ENCODE peak calls at places on chromosomes 4 and X, in nine cellular contexts. N is body of pancreas; Q is foreskin fibroblast; G is activated CD8-positive, alpha-beta memory T cell treated with anti-CD3 and anti-CD28 coated beads for 48 hours; O is activated T-cell treated with anti-CD3 and anti-CD28 coated beads for 1 hour; M is mesendoderm; Y is testis; A is stimulated activated CD4-positive, alpha-beta T cell treated with anti-CD3 and anti-CD28 coated beads, Interleukin-4, amount 100 ng/mL, for 1 hour; J is DMS 273 treated with DMSO at 0.1 percent for 48 hours. W is an unnamed sample.

GRCh38 chr4:42656736-42656985 is 244 bp downstream of the ATP8A1 start:
- DNase-seq in N (no peak), Q (no peak), G (no peak), O (no peak), M (no peak), Y (no peak), A (no peak), J (no peak), W (no peak)

GRCh38 chr4:48483777-48484493 is 792 bp downstream of the SLC10A4 start:
- DNase-seq in N (no peak), Q (peak; percentile 39), G (no peak), O (no peak), M (peak; percentile 41), Y (no peak), A (peak; percentile 4), J (no peak), W (no peak)

GRCh38 chr4:1928356-1929235 is 57.4 kb downstream of the NSD2 start:
- DNase-seq in N (no peak), Q (no peak), G (no peak), O (no peak), M (no peak), Y (no peak), A (no peak), J (no peak), W (no peak)

GRCh38 chrX:3548743-3549441 is 164.6 kb downstream of the PRKX start:
- DNase-seq in N (no peak), Q (peak; percentile 74), G (no peak), O (no peak), M (peak; percentile 22), Y (no peak), A (no peak), J (peak; percentile 70), W (no peak)

GRCh38 chr4:110631582-110632505 is 9.0 kb upstream of the PITX2 start:
- DNase-seq in N (peak; percentile 71), Q (peak; percentile 96), G (no peak), O (no peak), M (peak; percentile 97), Y (peak; percentile 87), A (peak; percentile 20), J (peak; percentile 21), W (peak; percentile 91)

GRCh38 chr4:77699731-77700210 is 94.2 kb downstream of the CXCL13 start:
- DNase-seq in N (no peak), Q (peak; percentile 94), G (no peak), O (no peak), M (peak; percentile 93), Y (no peak), A (no peak), J (peak; percentile 83), W (no peak)

GRCh38 chrX:136616987-136617685 is 30.8 kb upstream of the CD40LG start:
- DNase-seq in N (no peak), Q (no peak), G (no peak), O (no peak), M (no peak), Y (no peak), A (no peak), J (no peak), W (no peak)

GRCh38 chr4:182806259-182807252 is 110.6 kb downstream of the DCTD start:
- DNase-seq in N (peak; percentile 77), Q (peak; percentile 85), G (peak; percentile 67), O (peak; percentile 59), M (peak; percentile 87), Y (peak; percentile 86), A (peak; percentile 73), J (peak; percentile 32), W (peak; percentile 66)

GRCh38 chr4:1170805-1171305 is 1.5 kb downstream of the SPON2 start:
- DNase-seq in N (peak; percentile 16), Q (no peak), G (no peak), O (no peak), M (no peak), Y (no peak), A (no peak), J (no peak), W (no peak)

GRCh38 chrX:12974217-12974796 is 603 bp upstream of the TMSB4X start:
- DNase-seq in N (peak; percentile 66), Q (peak; percentile 77), G (no peak), O (no peak), M (peak; percentile 59), Y (peak; percentile 28), A (peak; percentile 61), J (no peak), W (peak; percentile 64)

GRCh38 chr4:94202769-94203168 is 4.9 kb upstream of the SMARCAD1 start:
- DNase-seq in N (no peak), Q (no peak), G (no peak), O (no peak), M (no peak), Y (no peak), A (no peak), J (no peak), W (no peak)

GRCh38 chr4:79917246-79917645 is 155.8 kb downstream of the ANTXR2 start:
- DNase-seq in N (no peak), Q (peak; percentile 63), G (no peak), O (peak; percentile 21), M (peak; percentile 85), Y (peak; percentile 46), A (peak; percentile 53), J (no peak), W (peak; percentile 53)

GRCh38 chr4:650951-651883 is 22.9 kb downstream of the ATP5ME start:
- DNase-seq in N (no peak), Q (no peak), G (no peak), O (no peak), M (no peak), Y (no peak), A (no peak), J (no peak), W (no peak)

GRCh38 chrX:39948564-39948963 is 149.2 kb downstream of the BCOR start:
- DNase-seq in N (no peak), Q (peak; percentile 8), G (no peak), O (no peak), M (no peak), Y (no peak), A (no peak), J (no peak), W (no peak)

GRCh38 chrX:10467793-10468192 is 152.6 kb downstream of the MID1 start:
- DNase-seq in N (no peak), Q (peak; percentile 34), G (no peak), O (no peak), M (no peak), Y (no peak), A (no peak), J (no peak), W (no peak)

GRCh38 chr4:62709618-62710252 is 1509.6 kb downstream of the ADGRL3 start:
- DNase-seq in N (no peak), Q (no peak), G (no peak), O (no peak), M (peak; percentile 34), Y (peak; percentile 14), A (no peak), J (no peak), W (peak; percentile 85)

GRCh38 chr4:57231781-57232180 is 121.6 kb upstream of the IGFBP7 start:
- DNase-seq in N (no peak), Q (peak; percentile 59), G (no peak), O (no peak), M (no peak), Y (no peak), A (no peak), J (no peak), W (no peak)

GRCh38 chr4:53764761-53765490 is 173.6 kb upstream of the LNX1 start:
- DNase-seq in N (no peak), Q (no peak), G (no peak), O (no peak), M (no peak), Y (no peak), A (no peak), J (no peak), W (no peak)

GRCh38 chrX:44876076-44876475 is 3.1 kb downstream of the KDM6A start:
- DNase-seq in N (no peak), Q (peak; percentile 10), G (no peak), O (no peak), M (no peak), Y (no peak), A (no peak), J (no peak), W (no peak)

GRCh38 chrX:119121341-119121740 is 6.3 kb downstream of the KIAA1210 start:
- DNase-seq in N (no peak), Q (peak; percentile 49), G (no peak), O (no peak), M (no peak), Y (no peak), A (no peak), J (no peak), W (no peak)

GRCh38 chrX:151985955-151986354 is 11.5 kb upstream of the GABRE start:
- DNase-seq in N (no peak), Q (peak; percentile 87), G (no peak), O (no peak), M (no peak), Y (no peak), A (no peak), J (no peak), W (no peak)

GRCh38 chrX:72045141-72045540 is 86.6 kb downstream of the RTL5 start:
- DNase-seq in N (no peak), Q (no peak), G (no peak), O (no peak), M (peak; percentile 86), Y (no peak), A (no peak), J (peak; percentile 62), W (no peak)

GRCh38 chr4:57219389-57219890 is 109.3 kb upstream of the IGFBP7 start:
- DNase-seq in N (no peak), Q (no peak), G (no peak), O (no peak), M (peak; percentile 49), Y (no peak), A (no peak), J (no peak), W (no peak)

GRCh38 chr4:11669156-11669555 is 240.5 kb upstream of the HS3ST1 start:
- DNase-seq in N (no peak), Q (no peak), G (no peak), O (no peak), M (no peak), Y (no peak), A (no peak), J (no peak), W (no peak)

GRCh38 chr4:1026115-1026514 is 14.7 kb downstream of the FGFRL1 start:
- DNase-seq in N (peak; percentile 75), Q (peak; percentile 63), G (no peak), O (no peak), M (no peak), Y (no peak), A (peak; percentile 43), J (no peak), W (peak; percentile 68)

GRCh38 chrX:154439841-154440240 is 2.9 kb downstream of the GDI1 start:
- DNase-seq in N (no peak), Q (no peak), G (no peak), O (no peak), M (no peak), Y (no peak), A (no peak), J (no peak), W (no peak)

GRCh38 chr4:5378002-5378401 is 326.7 kb downstream of the STK32B start:
- DNase-seq in N (no peak), Q (no peak), G (no peak), O (no peak), M (peak; percentile 8), Y (no peak), A (no peak), J (no peak), W (peak; percentile 67)

GRCh38 chr4:128130621-128131020 is 69.5 kb downstream of the LARP1B start:
- DNase-seq in N (no peak), Q (peak; percentile 3), G (no peak), O (no peak), M (no peak), Y (no peak), A (no peak), J (no peak), W (no peak)

GRCh38 chr4:155658665-155659064 is 8.0 kb upstream of the GUCY1A1 start:
- DNase-seq in N (no peak), Q (no peak), G (no peak), O (no peak), M (no peak), Y (no peak), A (no peak), J (no peak), W (no peak)

GRCh38 chrX:72146527-72146926 is 14.8 kb upstream of the RTL5 start:
- DNase-seq in N (no peak), Q (no peak), G (no peak), O (no peak), M (no peak), Y (no peak), A (no peak), J (no peak), W (no peak)

GRCh38 chrX:13732246-13733067 is 2.0 kb downstream of the TRAPPC2 start:
- DNase-seq in N (no peak), Q (peak; percentile 41), G (no peak), O (no peak), M (no peak), Y (no peak), A (no peak), J (no peak), W (peak; percentile 57)